ENCODE peak calls at places on chromosomes 3 and 15, in four cellular contexts. Z, A, E and I are unnamed samples.

GRCh38 chr3:46716461-46717441 is 918 bp downstream of the PRSS50 start:
- DNase-seq in Z (peak), A (peak), E (no peak), I (no peak)

GRCh38 chr3:64214697-64215018 is 10.6 kb downstream of the PRICKLE2 start:
- DNase-seq in Z (no peak), A (no peak), E (no peak), I (no peak)

GRCh38 chr3:189308594-189308993 is 136.8 kb downstream of the TPRG1 start:
- DNase-seq in Z (no peak), A (no peak), E (no peak), I (no peak)

GRCh38 chr15:37100109-37100873 is at the start of gene MEIS2:
- DNase-seq in Z (peak), A (peak), E (peak), I (peak)

GRCh38 chr3:52062499-52062898 is 6.1 kb upstream of the DUSP7 start:
- DNase-seq in Z (peak), A (no peak), E (no peak), I (no peak)

GRCh38 chr3:102662223-102662622 is 227.4 kb downstream of the ZPLD1 start:
- DNase-seq in Z (no peak), A (no peak), E (no peak), I (no peak)

GRCh38 chr3:28745904-28746617 is 397.4 kb upstream of the AZI2 start:
- DNase-seq in Z (no peak), A (no peak), E (no peak), I (no peak)

GRCh38 chr3:170745211-170745718 is 124.7 kb downstream of the RPL22L1 start:
- DNase-seq in Z (no peak), A (no peak), E (no peak), I (no peak)

GRCh38 chr3:66138336-66139234 is 82.2 kb upstream of the SLC25A26 start:
- DNase-seq in Z (peak), A (peak), E (peak), I (peak)

GRCh38 chr3:14143826-14144225 is 19.0 kb downstream of the TMEM43 start:
- DNase-seq in Z (no peak), A (no peak), E (no peak), I (no peak)

GRCh38 chr3:169628567-169628966 is 34.9 kb downstream of the MECOM start:
- DNase-seq in Z (no peak), A (no peak), E (no peak), I (no peak)
- TF ChIP-seq CTCF in Z (no peak), A (no peak), E (no peak), I (no peak)

GRCh38 chr15:35444557-35445204 is 101.3 kb downstream of the DPH6 start:
- DNase-seq in Z (peak), A (no peak), E (peak), I (no peak)
- TF ChIP-seq CTCF in Z (peak), A (no peak), E (peak), I (peak)

DNA sequence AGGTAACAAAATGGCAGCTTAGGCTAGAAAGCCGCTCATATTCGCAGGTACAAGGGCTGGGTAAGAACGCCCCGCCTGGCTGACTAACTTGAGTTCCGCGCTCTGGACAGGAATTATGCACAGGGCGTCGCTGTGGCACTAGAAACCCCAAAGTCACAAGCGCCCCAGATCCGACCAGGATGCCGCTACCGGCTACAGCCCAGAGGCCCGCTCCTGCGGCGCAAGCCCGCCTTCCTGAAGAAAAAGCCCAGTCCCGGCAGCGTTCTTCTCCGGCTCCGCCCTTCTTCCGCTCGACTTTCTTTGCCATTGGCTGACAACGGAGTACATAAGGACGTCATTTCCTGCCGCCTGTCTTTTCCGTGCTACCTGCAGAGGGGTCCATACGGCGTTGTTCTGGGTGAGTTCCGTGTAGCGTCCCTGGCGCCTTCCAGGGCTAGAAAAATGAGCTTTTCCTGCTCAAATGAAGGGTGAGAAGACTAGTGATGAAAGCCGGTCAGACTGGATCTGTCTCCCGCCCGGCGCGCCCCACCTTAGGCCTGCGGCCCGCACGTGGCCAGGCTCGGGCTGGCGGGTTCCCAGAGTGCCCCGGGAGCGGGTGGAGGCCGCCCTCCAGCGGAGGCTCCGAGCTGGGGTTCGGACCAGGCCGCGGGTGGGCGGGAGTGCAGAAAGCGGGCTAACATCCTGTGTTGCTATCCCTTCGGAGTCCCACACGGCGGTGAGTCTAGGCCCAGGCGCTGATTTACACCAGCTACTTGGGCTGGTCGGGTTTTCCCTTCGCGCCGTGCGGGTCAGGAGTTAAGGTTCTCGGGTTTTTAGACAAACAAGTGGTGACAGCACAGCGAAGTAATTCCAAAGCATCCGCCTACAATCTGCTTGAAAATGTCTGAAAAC is at the start of gene RPSA:
- DNase-seq in Z (peak), A (peak), E (peak), I (peak)
- TF ChIP-seq CTCF in Z (peak), A (no peak), E (no peak), I (peak)

GRCh38 chr15:76647612-76648011 is 257.5 kb downstream of the SCAPER start:
- DNase-seq in Z (no peak), A (no peak), E (no peak), I (no peak)

DNA sequence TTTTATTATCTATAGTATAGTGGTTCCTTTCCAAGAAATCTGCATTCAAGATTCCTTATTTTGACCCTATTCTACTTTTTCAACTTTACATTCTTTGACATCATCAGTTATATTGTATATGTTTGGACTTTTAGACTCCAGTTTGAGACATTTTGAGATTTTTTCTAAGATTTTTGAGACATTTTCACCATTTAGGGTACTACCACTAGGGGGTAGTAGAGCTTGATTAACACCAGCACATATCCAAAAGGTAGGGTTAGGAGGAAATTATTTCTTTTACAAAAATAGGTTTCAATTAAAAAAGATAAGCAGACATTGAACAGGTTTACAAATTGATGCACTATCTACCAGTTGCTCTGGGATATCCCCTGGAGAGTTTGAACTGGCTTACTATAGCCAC is 262.5 kb downstream of the SCAPER start:
- DNase-seq in Z (no peak), A (no peak), E (no peak), I (no peak)
- TF ChIP-seq CTCF in Z (peak), A (no peak), E (peak), I (peak)

GRCh38 chr3:123153124-123153523 is 48.6 kb upstream of the SEC22A start:
- DNase-seq in Z (peak), A (no peak), E (no peak), I (no peak)
- TF ChIP-seq CTCF in Z (peak), A (no peak), E (no peak), I (no peak)

DNA sequence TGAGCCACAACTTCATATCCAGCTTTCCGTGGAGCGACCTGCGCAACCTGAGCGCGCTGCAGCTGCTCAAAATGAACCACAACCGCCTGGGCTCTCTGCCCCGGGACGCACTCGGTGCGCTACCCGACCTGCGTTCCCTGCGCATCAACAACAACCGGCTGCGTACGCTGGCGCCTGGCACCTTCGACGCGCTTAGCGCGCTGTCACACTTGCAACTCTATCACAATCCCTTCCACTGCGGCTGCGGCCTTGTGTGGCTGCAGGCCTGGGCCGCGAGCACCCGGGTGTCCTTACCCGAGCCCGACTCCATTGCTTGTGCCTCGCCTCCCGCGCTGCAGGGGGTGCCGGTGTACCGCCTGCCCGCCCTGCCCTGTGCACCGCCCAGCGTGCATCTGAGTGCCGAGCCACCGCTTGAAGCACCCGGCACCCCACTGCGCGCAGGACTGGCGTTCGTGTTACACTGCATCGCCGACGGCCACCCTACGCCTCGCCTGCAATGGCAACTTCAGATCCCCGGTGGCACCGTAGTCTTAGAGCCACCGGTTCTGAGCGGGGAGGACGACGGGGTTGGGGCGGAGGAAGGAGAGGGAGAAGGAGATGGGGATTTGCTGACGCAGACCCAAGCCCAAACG is 2.8 kb downstream of the ISLR2 start:
- DNase-seq in Z (peak), A (no peak), E (peak), I (peak)
- TF ChIP-seq CTCF in Z (peak), A (no peak), E (no peak), I (no peak)

GRCh38 chr15:89492111-89492641 is 4.2 kb downstream of the RHCG start:
- DNase-seq in Z (no peak), A (no peak), E (peak), I (no peak)
- TF ChIP-seq CTCF in Z (peak), A (no peak), E (peak), I (no peak)